ENCODE peak calls at places on chromosomes 7 and 10, in nine cellular contexts. R is SK-N-SH; Y is stimulated activated CD8-positive, alpha-beta memory T cell treated with anti-CD3 and anti-CD28 coated beads, Interleukin-15, amount 100 ng/mL, for 24 hours; V is activated CD4-positive, alpha-beta T cell treated with anti-CD3 and anti-CD28 coated beads for 36 hours; S is progenitor cell of endocrine pancreas; E is activated CD4-positive, CD25-positive, alpha-beta regulatory T cell; C is stimulated activated CD4-positive, alpha-beta T cell treated with anti-CD3 and anti-CD28 coated beads, TNF-alpha, amount 100 ng/mL, for 24 hours; H is AML-193; N is neural crest cell. W is an unnamed sample.

GRCh38 chr10:22803201-22803895 is 89.0 kb upstream of the PIP4K2A start:
- DNase-seq in R (no peak), Y (no peak), V (no peak), S (no peak), E (no peak), C (no peak), H (no peak), N (no peak), W (no peak)

GRCh38 chr7:26078437-26079362 is 73.3 kb upstream of the NFE2L3 start:
- DNase-seq in R (peak), Y (peak), V (peak), S (peak), E (peak), C (peak), H (peak), N (peak), W (peak)

GRCh38 chr10:70328987-70329386 is 45.2 kb upstream of the NPFFR1 start:
- DNase-seq in R (no peak), Y (no peak), V (no peak), S (no peak), E (no peak), C (no peak), H (no peak), N (no peak), W (no peak)

GRCh38 chr7:100493476-100494264 is 9.9 kb downstream of the NYAP1 start:
- DNase-seq in R (peak), Y (no peak), V (peak), S (no peak), E (peak), C (no peak), H (peak), N (no peak), W (peak)

GRCh38 chr10:59387951-59388431 is 25.6 kb upstream of the FAM13C start:
- DNase-seq in R (no peak), Y (no peak), V (no peak), S (no peak), E (no peak), C (no peak), H (no peak), N (no peak), W (no peak)

GRCh38 chr10:123141791-123142700 is 5.9 kb upstream of the HMX2 start:
- DNase-seq in R (no peak), Y (no peak), V (no peak), S (no peak), E (no peak), C (no peak), H (no peak), N (no peak), W (no peak)

GRCh38 chr10:115093776-115094361 is 704 bp downstream of the ATRNL1 start:
- DNase-seq in R (peak), Y (no peak), V (peak), S (peak), E (no peak), C (no peak), H (no peak), N (peak), W (peak)

GRCh38 chr7:78768859-78769258 is 684.6 kb downstream of the MAGI2 start:
- DNase-seq in R (peak), Y (no peak), V (no peak), S (no peak), E (no peak), C (no peak), H (no peak), N (no peak), W (no peak)